ENCODE peak calls at places on chromosomes 13 and 19, in five cellular contexts. W is RWPE1, I is cardiac muscle cell, Z is PC-3, J is transverse colon. X is an unnamed sample.

GRCh38 chr13:27374126-27374613 is 50.2 kb upstream of the GTF3A start:
- DNase-seq in W (peak; percentile 10), I (no peak), Z (peak; percentile 74), J (peak; percentile 56), X (peak; percentile 55)

GRCh38 chr13:102132896-102133295 is 269.0 kb downstream of the FGF14 start:
- DNase-seq in W (no peak), I (no peak), Z (no peak), J (no peak), X (no peak)

GRCh38 chr13:65830411-65831172 is 1399.5 kb downstream of the PCDH9 start:
- DNase-seq in W (no peak), I (no peak), Z (no peak), J (no peak), X (no peak)

GRCh38 chr19:43467730-43468129 is 2.3 kb upstream of the LYPD3 start:
- DNase-seq in W (peak; percentile 36), I (no peak), Z (peak; percentile 71), J (no peak), X (no peak)

GRCh38 chr13:50509771-50510441 is 333.6 kb downstream of the DLEU7 start:
- DNase-seq in W (peak; percentile 20), I (no peak), Z (no peak), J (no peak), X (no peak)

GRCh38 chr19:15831626-15832025 is 16.2 kb upstream of the OR10H1 start:
- DNase-seq in W (no peak), I (no peak), Z (no peak), J (no peak), X (no peak)

GRCh38 chr13:100175803-100176182 is 86.9 kb downstream of the PCCA start:
- DNase-seq in W (no peak), I (no peak), Z (no peak), J (no peak), X (no peak)

GRCh38 chr13:34502011-34502410 is 440.1 kb upstream of the NBEA start:
- DNase-seq in W (no peak), I (no peak), Z (no peak), J (no peak), X (no peak)

GRCh38 chr19:52963229-52963760 is 614 bp upstream of the ZNF816 start:
- DNase-seq in W (no peak), I (peak; percentile 52), Z (no peak), J (peak; percentile 17), X (peak; percentile 61)

GRCh38 chr19:51641648-51642047 is 5.0 kb downstream of the SIGLEC14 start:
- DNase-seq in W (no peak), I (no peak), Z (no peak), J (no peak), X (no peak)

GRCh38 chr13:114109646-114110045 is 22.8 kb downstream of the RASA3 start:
- DNase-seq in W (no peak), I (no peak), Z (no peak), J (peak; percentile 32), X (peak; percentile 41)

GRCh38 chr19:2427323-2428026 is at the start of gene TIMM13:
- DNase-seq in W (peak; percentile 95), I (peak; percentile 99), Z (peak; percentile 93), J (peak; percentile 97), X (peak; percentile 97)

GRCh38 chr19:31725051-31725450 is 375.8 kb upstream of the TSHZ3 start:
- DNase-seq in W (no peak), I (peak; percentile 17), Z (no peak), J (no peak), X (no peak)

GRCh38 chr19:3852614-3853254 is 16.1 kb downstream of the ZFR2 start:
- DNase-seq in W (peak; percentile 92), I (no peak), Z (peak; percentile 88), J (peak; percentile 54), X (no peak)

GRCh38 chr13:93805736-93806135 is 579.1 kb downstream of the GPC6 start:
- DNase-seq in W (no peak), I (no peak), Z (no peak), J (no peak), X (no peak)

GRCh38 chr19:49847731-49848696 is 2.9 kb upstream of the PTOV1 start:
- DNase-seq in W (peak; percentile 60), I (no peak), Z (peak; percentile 95), J (no peak), X (no peak)

GRCh38 chr19:5536337-5536894 is 31.3 kb downstream of the TINCR start:
- DNase-seq in W (peak; percentile 46), I (peak; percentile 97), Z (peak; percentile 48), J (no peak), X (peak; percentile 88)

GRCh38 chr19:6773323-6773931 is 919 bp downstream of the VAV1 start:
- DNase-seq in W (no peak), I (no peak), Z (no peak), J (peak; percentile 61), X (no peak)

GRCh38 chr19:48398329-48399235 is 5.1 kb downstream of the GRIN2D start:
- DNase-seq in W (peak; percentile 84), I (peak; percentile 77), Z (peak; percentile 68), J (peak; percentile 88), X (peak; percentile 86)

GRCh38 chr19:18670313-18670712 is 13.2 kb upstream of the CRTC1 start:
- DNase-seq in W (no peak), I (no peak), Z (no peak), J (no peak), X (no peak)

GRCh38 chr13:72651196-72651595 is 76.2 kb downstream of the MZT1 start:
- DNase-seq in W (no peak), I (peak; percentile 37), Z (peak; percentile 27), J (no peak), X (no peak)

GRCh38 chr19:54040003-54040402 is 23.7 kb downstream of the VSTM1 start:
- DNase-seq in W (no peak), I (no peak), Z (no peak), J (no peak), X (no peak)

GRCh38 chr19:35483089-35483488 is 7.2 kb downstream of the KRTDAP start:
- DNase-seq in W (no peak), I (no peak), Z (no peak), J (no peak), X (no peak)

GRCh38 chr19:55179570-55180484 is at the start of gene SYT5:
- DNase-seq in W (peak; percentile 75), I (peak; percentile 71), Z (peak; percentile 64), J (peak; percentile 46), X (peak; percentile 81)

GRCh38 chr13:67515895-67516294 is 285.8 kb upstream of the PCDH9 start:
- DNase-seq in W (peak; percentile 28), I (no peak), Z (peak; percentile 70), J (no peak), X (no peak)

GRCh38 chr13:21733475-21734311 is 62.8 kb downstream of the FGF9 start:
- DNase-seq in W (peak; percentile 26), I (no peak), Z (no peak), J (no peak), X (no peak)

GRCh38 chr19:40716031-40716654 is 543 bp downstream of the COQ8B start:
- DNase-seq in W (peak; percentile 95), I (no peak), Z (peak; percentile 91), J (no peak), X (no peak)

GRCh38 chr19:40714519-40715299 is 2.0 kb downstream of the COQ8B start:
- DNase-seq in W (peak; percentile 93), I (peak; percentile 96), Z (peak; percentile 84), J (peak; percentile 97), X (peak; percentile 97)

GRCh38 chr19:40717880-40718773 is 1.2 kb downstream of the ITPKC start:
- DNase-seq in W (peak; percentile 26), I (peak; percentile 6), Z (peak; percentile 26), J (peak; percentile 45), X (peak; percentile 72)

GRCh38 chr19:40717325-40717879 is 490 bp downstream of the ITPKC start:
- DNase-seq in W (no peak), I (no peak), Z (no peak), J (no peak), X (no peak)

DNA sequence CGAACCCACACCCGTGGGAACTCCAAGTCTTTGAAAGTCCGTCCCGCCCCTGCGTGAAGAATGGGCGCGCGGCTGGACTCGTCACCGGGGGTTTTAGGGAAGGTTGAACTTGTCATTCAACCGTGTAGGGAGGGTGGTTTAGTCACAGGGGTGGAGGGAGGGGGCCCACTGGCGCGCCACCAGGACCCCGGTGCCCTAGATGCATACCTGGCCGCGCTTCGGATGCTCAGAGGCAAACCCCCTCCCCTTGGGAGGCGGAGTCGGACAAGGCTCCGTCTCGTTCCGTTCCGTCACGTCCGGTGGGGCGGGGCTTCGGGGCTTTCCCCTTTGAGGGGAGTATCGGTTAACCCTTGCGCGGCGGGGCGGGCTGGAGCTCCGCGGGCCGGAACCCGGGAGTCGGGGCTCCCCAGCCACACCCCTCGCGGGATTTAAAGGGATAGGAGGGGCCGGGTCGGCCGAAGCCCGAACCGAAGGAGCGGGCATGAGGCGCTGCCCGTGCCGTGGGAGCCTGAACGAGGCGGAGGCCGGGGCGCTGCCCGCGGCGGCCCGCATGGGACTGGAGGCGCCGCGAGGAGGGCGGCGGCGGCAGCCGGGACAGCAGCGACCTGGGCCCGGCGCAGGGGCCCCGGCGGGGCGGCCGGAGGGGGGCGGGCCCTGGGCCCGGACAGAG is at the start of the genes COQ8B and ITPKC:
- DNase-seq in W (peak; percentile 92), I (peak; percentile 100), Z (peak; percentile 97), J (peak; percentile 100), X (peak; percentile 100)
- TF ChIP-seq CTCF in W (no peak), I (no peak), Z (no peak), J (no peak), X (no peak)

DNA sequence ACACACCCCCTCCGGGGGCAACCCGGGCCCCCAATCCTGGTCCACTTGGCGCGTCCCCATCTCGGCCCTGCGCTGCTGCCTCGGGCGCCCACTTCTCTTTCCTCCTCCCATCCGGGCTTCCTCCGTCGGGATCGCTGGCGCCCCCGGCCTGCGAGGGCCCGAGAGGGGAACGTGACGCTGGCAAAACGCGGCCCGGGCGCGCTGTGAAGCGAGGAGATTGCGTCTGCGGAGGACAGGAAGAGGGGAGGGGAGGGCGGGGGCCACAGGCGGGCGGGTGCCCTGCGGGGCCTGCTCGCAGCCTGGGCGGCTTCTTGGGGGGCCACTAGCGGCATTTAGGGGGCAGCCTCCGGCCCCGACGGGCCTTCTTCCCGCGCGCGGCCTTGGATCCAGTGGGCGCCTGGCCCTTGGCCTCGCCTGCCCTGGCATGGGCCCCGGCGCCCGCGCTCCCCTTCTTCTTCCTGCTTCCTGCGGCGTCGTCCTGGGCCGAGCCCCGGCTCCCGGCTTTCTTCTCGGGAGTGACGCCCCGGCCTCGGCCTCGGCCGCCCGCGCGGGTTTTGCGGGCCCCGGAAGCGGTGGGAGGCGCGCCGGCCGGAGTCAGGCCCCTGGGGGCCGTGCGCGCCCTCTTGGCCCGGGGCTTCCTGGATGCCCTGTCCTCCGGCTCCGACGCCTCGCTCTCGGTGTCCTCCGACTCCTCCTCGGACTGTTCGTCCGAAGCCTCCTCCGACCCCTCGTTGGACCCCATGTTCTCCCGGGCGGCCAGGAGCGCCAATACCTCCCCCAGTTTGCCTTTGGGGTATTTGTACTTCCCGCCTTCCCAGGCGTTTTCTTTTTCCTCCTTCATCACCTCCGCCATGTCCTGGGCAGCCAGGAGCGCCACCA is 2.2 kb downstream of the PNMA8B start:
- DNase-seq in W (no peak), I (no peak), Z (no peak), J (peak; percentile 21), X (no peak)
- H3K27ac ChIP-seq in W (no peak overlapping the region), I (no peak overlapping the region), Z (no peak overlapping the region), J (peak overlapping the region; percentile 51), X (no peak overlapping the region)

DNA sequence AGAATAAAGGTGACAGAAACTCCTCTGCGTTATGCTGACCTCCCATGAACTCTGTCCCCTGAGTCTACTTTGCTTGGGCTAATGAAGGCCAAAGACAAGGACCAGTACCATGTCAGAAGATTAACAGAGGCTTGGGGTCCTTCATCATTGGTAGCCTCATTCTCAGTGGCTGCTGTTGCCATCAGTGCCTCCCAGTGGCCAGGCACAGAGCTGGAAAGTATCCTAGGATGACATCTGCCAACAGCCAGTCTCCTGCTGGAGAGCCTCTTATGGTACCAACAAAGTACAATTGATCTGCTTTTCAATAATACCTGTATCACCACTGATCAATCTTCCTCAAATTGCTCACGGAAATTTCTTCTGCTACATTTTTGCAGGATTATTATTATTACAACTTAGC is 281.6 kb downstream of the DNAJC15 start:
- DNase-seq in W (no peak), I (no peak), Z (no peak), J (no peak), X (no peak)
- TF ChIP-seq CTCF in W (no peak), I (no peak), Z (peak; percentile 29), J (no peak), X (no peak)

GRCh38 chr19:44756089-44756562 is 7.6 kb downstream of the BCL3 start:
- DNase-seq in W (no peak), I (no peak), Z (no peak), J (no peak), X (peak; percentile 62)
- H3K27ac ChIP-seq in W (peak overlapping the region; percentile 100), I (no peak overlapping the region), Z (no peak overlapping the region), J (peak overlapping the region; percentile 99), X (peak overlapping the region; percentile 0)

X was measured in pancreas.